ENCODE peak calls at places on chromosomes 11 and 22, in nine cellular contexts. C is NCI-H1092 treated with DMSO at 0.1 percent for 48 hours, G is fibroblast of pulmonary artery, H is T-helper 2 cell, J is foreskin keratinocyte, E is cardiac muscle cell, D is IMR-90, F is HEK293T, Z is DMS153. W is an unnamed sample.

GRCh38 chr11:127628463-127628785 is 627.9 kb upstream of the KIRREL3 start:
- DNase-seq in E (no peak), Z (no peak), F (no peak), C (no peak), D (no peak), H (no peak), G (no peak), J (no peak), W (no peak)

GRCh38 chr11:68783216-68783821 is 32.0 kb upstream of the TESMIN start:
- DNase-seq in D (no peak), G (no peak), C (no peak), Z (no peak), F (no peak), E (no peak), H (no peak), J (no peak), W (no peak)

GRCh38 chr22:45602824-45603301 is 68.8 kb upstream of the ATXN10 start:
- DNase-seq in H (no peak), D (no peak), F (peak; percentile 63), Z (peak; percentile 92), G (peak; percentile 17), C (no peak), E (peak; percentile 48), J (no peak), W (no peak)

GRCh38 chr22:40276877-40277823 is 69.2 kb upstream of the ADSL start:
- DNase-seq in G (peak; percentile 68), E (peak; percentile 63), H (no peak), Z (no peak), D (peak; percentile 51), J (no peak), C (no peak), F (no peak), W (no peak)

GRCh38 chr22:25112538-25113253 is 87.0 kb upstream of the CRYBB3 start:
- DNase-seq in E (no peak), H (no peak), Z (no peak), F (no peak), C (no peak), J (no peak), D (no peak), G (no peak), W (no peak)

GRCh38 chr11:132848336-132848735 is 684.0 kb downstream of the OPCML start:
- DNase-seq in F (no peak), J (peak; percentile 4), H (no peak), G (peak; percentile 19), C (no peak), D (peak; percentile 7), E (peak; percentile 67), Z (no peak), W (no peak)

GRCh38 chr11:35271031-35271430 is 132.1 kb downstream of the CD44 start:
- DNase-seq in E (no peak), C (no peak), G (no peak), D (no peak), J (no peak), H (no peak), F (no peak), Z (no peak), W (no peak)

GRCh38 chr11:2772544-2773031 is 72.8 kb upstream of the KCNQ1OT1 start:
- DNase-seq in E (peak; percentile 32), H (no peak), D (peak; percentile 75), Z (no peak), C (no peak), G (peak; percentile 13), F (no peak), J (peak; percentile 43), W (no peak)

GRCh38 chr11:67271548-67272284 is 5.4 kb downstream of the GRK2 start:
- DNase-seq in G (no peak), Z (peak; percentile 91), F (no peak), J (no peak), E (no peak), D (no peak), C (no peak), H (peak; percentile 37), W (peak; percentile 46)

GRCh38 chr22:49155039-49155808 is 672.4 kb downstream of the BRD1 start:
- DNase-seq in J (no peak), E (no peak), G (no peak), F (no peak), H (no peak), Z (no peak), C (no peak), D (no peak), W (no peak)

GRCh38 chr11:71210861-71211260 is 41.5 kb downstream of the SHANK2 start:
- DNase-seq in D (no peak), C (no peak), E (no peak), F (no peak), J (no peak), Z (no peak), H (no peak), G (no peak), W (no peak)

GRCh38 chr22:10727393-10727792 is 4800.6 kb upstream of the OR11H1 start:
- DNase-seq in D (no peak), Z (no peak), E (no peak), C (no peak), G (no peak), J (no peak), H (no peak), F (no peak), W (no peak)

GRCh38 chr11:94544832-94545640 is 1.3 kb downstream of the FUT4 start:
- DNase-seq in F (no peak), H (peak; percentile 4), G (no peak), E (peak; percentile 29), J (no peak), Z (no peak), C (no peak), D (no peak), W (no peak)

GRCh38 chr22:19132693-19133400 is 1.7 kb downstream of the TSSK2 start:
- DNase-seq in D (no peak), C (no peak), Z (no peak), J (no peak), F (no peak), E (no peak), H (no peak), G (no peak), W (no peak)

GRCh38 chr11:102886999-102887398 is 12.2 kb upstream of the MMP12 start:
- DNase-seq in J (no peak), Z (no peak), C (no peak), E (no peak), F (no peak), D (no peak), H (no peak), G (no peak), W (no peak)

GRCh38 chr11:67504950-67505561 is at the start of gene PITPNM1:
- DNase-seq in C (peak; percentile 7), J (no peak), H (peak; percentile 63), E (peak; percentile 69), F (peak; percentile 57), Z (no peak), D (peak; percentile 24), G (peak; percentile 58), W (peak; percentile 51)

GRCh38 chr11:36034572-36035331 is 90.9 kb downstream of the LDLRAD3 start:
- DNase-seq in Z (no peak), C (no peak), G (peak; percentile 78), F (no peak), J (peak; percentile 50), H (no peak), D (peak; percentile 90), E (peak; percentile 74), W (no peak)

GRCh38 chr11:64305691-64306562 is 603 bp downstream of the ESRRA start:
- DNase-seq in C (peak; percentile 53), E (peak; percentile 42), G (peak; percentile 36), H (peak; percentile 63), Z (peak; percentile 25), D (peak; percentile 27), F (no peak), J (no peak), W (peak; percentile 44)

GRCh38 chr22:40213478-40213877 is 35.8 kb downstream of the TNRC6B start:
- DNase-seq in E (no peak), C (peak; percentile 11), D (no peak), G (peak; percentile 22), Z (no peak), J (no peak), H (no peak), F (no peak), W (no peak)

GRCh38 chr22:37519268-37520195 is at the start of gene CARD10:
- DNase-seq in F (peak; percentile 66), C (no peak), J (no peak), H (no peak), G (no peak), D (no peak), Z (no peak), E (peak; percentile 44), W (no peak)

GRCh38 chr22:29157759-29158535 is 47.7 kb upstream of the EMID1 start:
- DNase-seq in H (no peak), Z (no peak), C (no peak), G (no peak), J (no peak), D (no peak), E (no peak), F (no peak), W (no peak)

GRCh38 chr11:82718307-82718706 is 15.4 kb downstream of the FAM181B start:
- DNase-seq in E (peak; percentile 60), C (peak; percentile 19), J (no peak), G (peak; percentile 60), H (no peak), F (peak; percentile 58), Z (peak; percentile 19), D (peak; percentile 49), W (no peak)

W was measured in T-cell.